ENCODE peak calls at places on chromosomes 13 and 19, in four cellular contexts. A is heart left ventricle, R is body of pancreas, I is left ventricle myocardium inferior. E is an unnamed sample.

GRCh38 chr19:17703823-17704463 is 15.3 kb upstream of the MAP1S start:
- DNase-seq in A (no peak), R (peak; percentile 31), I (no peak), E (no peak)

GRCh38 chr19:17829855-17830566 is 8.7 kb upstream of the INSL3 start:
- DNase-seq in A (no peak), R (peak; percentile 40), I (no peak), E (peak; percentile 67)

GRCh38 chr13:88162076-88162702 is 491.0 kb downstream of the SLITRK5 start:
- DNase-seq in A (no peak), R (no peak), I (no peak), E (no peak)

GRCh38 chr13:50893211-50893852 is 16.3 kb upstream of the RNASEH2B start:
- DNase-seq in A (no peak), R (no peak), I (no peak), E (no peak)

GRCh38 chr19:51714848-51715247 is 8.9 kb downstream of the HAS1 start:
- DNase-seq in A (no peak), R (no peak), I (no peak), E (no peak)

GRCh38 chr19:51179297-51179696 is 37.2 kb downstream of the SIGLEC7 start:
- DNase-seq in A (no peak), R (no peak), I (no peak), E (no peak)

GRCh38 chr19:54168174-54168917 is 4.6 kb downstream of the TMC4 start:
- DNase-seq in A (peak; percentile 91), R (peak; percentile 90), I (peak; percentile 93), E (peak; percentile 97)

GRCh38 chr13:106182404-106182803 is 353.1 kb downstream of the EFNB2 start:
- DNase-seq in A (no peak), R (no peak), I (no peak), E (no peak)

GRCh38 chr19:18090545-18091216 is 3.9 kb upstream of the IL12RB1 start:
- DNase-seq in A (no peak), R (no peak), I (no peak), E (no peak)

GRCh38 chr19:3849092-3849491 is 19.7 kb downstream of the ZFR2 start:
- DNase-seq in A (no peak), R (no peak), I (no peak), E (no peak)

GRCh38 chr19:6971366-6971765 is 49.9 kb downstream of the MBD3L2B start:
- DNase-seq in A (no peak), R (no peak), I (no peak), E (no peak)

GRCh38 chr13:38348890-38349289 is 761 bp upstream of the UFM1 start:
- DNase-seq in A (no peak), R (no peak), I (no peak), E (no peak)

GRCh38 chr19:5563008-5563431 is 4.7 kb downstream of the TINCR start:
- DNase-seq in A (no peak), R (no peak), I (no peak), E (no peak)

GRCh38 chr19:18173054-18173571 is 500 bp upstream of the IFI30 start:
- DNase-seq in A (peak; percentile 76), R (no peak), I (peak; percentile 52), E (peak; percentile 64)

GRCh38 chr19:44677019-44677809 is 5.9 kb downstream of the CEACAM19 start:
- DNase-seq in A (no peak), R (no peak), I (no peak), E (no peak)

GRCh38 chr19:17264641-17264979 is at the start of gene USHBP1:
- DNase-seq in A (peak; percentile 73), R (no peak), I (peak; percentile 52), E (no peak)

GRCh38 chr13:85261757-85262346 is 537.4 kb downstream of the SLITRK6 start:
- DNase-seq in A (no peak), R (no peak), I (no peak), E (no peak)

GRCh38 chr19:50506700-50507099 is 4.3 kb downstream of the JOSD2 start:
- DNase-seq in A (no peak), R (no peak), I (no peak), E (no peak)

GRCh38 chr13:73721571-73721970 is 412.6 kb downstream of the KLF12 start:
- DNase-seq in A (no peak), R (no peak), I (no peak), E (no peak)

GRCh38 chr19:53877361-53877766 is 4.6 kb upstream of the PRKCG start:
- DNase-seq in A (no peak), R (no peak), I (no peak), E (no peak)

GRCh38 chr19:41263850-41264580 is at the start of gene HNRNPUL1:
- DNase-seq in A (peak; percentile 99), R (peak; percentile 99), I (peak; percentile 98), E (peak; percentile 98)
- TF ChIP-seq CTCF in A (peak; percentile 30), R (peak; percentile 43), I (no peak), E (no peak)

DNA sequence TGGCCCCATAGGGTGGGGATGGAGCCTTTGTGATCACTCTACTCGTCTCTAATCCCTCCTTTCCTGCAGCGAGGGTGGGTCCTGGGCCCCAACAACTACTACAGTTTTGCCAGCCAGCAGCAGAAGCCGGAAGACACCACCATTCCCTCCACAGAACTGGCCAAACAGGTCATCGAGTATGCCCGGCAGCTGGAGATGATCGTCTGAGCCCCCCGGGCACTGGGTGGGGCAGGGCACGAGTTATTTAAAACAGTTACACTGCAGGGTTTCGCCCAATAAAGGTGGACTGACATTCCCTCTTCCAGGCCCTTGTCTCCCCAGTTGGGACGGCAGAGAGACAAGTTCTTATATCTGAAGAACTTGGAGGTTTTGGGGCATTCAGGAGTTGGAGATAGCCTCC is 4.7 kb downstream of the GGN start:
- DNase-seq in A (no peak), R (no peak), I (no peak), E (no peak)
- H3K4me1 ChIP-seq in A (peaks cover 24% of the 10 kb centered on the region), R (peaks cover 19% of the 10 kb centered on the region), I (peaks cover 34% of the 10 kb centered on the region), E (peaks cover 19% of the 10 kb centered on the region)

GRCh38 chr13:74883834-74884233 is 598.1 kb downstream of the TBC1D4 start:
- DNase-seq in A (no peak), R (no peak), I (no peak), E (no peak)
- TF ChIP-seq CTCF in A (no peak), R (no peak), I (no peak), E (no peak)

DNA sequence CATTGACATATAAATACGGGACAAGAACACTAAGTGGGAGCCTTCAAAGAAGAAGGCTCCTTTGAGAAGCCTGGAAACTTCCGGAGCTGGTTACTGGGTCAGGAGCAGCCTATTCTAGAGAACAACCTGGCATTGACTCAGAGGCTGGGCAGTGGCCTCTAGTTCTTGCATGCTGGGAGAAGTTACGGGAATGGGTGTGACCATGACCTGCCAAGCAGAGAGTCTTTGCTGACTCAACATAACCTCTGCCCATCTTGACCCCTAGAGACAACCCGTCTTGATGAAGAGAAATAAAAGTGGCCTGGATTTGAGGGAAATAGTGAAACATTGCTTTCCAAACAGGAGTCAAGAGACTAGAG is 21.0 kb downstream of the STARD13 start:
- DNase-seq in A (no peak), R (no peak), I (no peak), E (no peak)
- H3K4me1 ChIP-seq in A (peaks cover 79% of the 10 kb centered on the region), R (peaks cover 84% of the 10 kb centered on the region), I (peaks cover 98% of the 10 kb centered on the region), E (peaks cover 14% of the 10 kb centered on the region)

E was measured in mucosa of descending colon.